ENCODE peak calls at places on chromosomes 6 and 20, in eight cellular contexts. N, K, X, F, T, L, I and V are unnamed samples.

GRCh38 chr6:32167154-32167760 is 2.9 kb downstream of the EGFL8 start:
- DNase-seq in I (peak), N (no peak), L (no peak), K (no peak), F (no peak), X (no peak), T (no peak), V (no peak)

GRCh38 chr6:38193486-38194281 is 374.2 kb downstream of the ZFAND3 start:
- DNase-seq in K (no peak), X (no peak), N (no peak), F (no peak), L (no peak), I (no peak), T (no peak), V (peak)

GRCh38 chr6:55141611-55142010 is 32.7 kb upstream of the HCRTR2 start:
- DNase-seq in N (no peak), X (no peak), L (no peak), K (no peak), I (no peak), F (no peak), T (no peak), V (no peak)

GRCh38 chr6:121760640-121761213 is 325.3 kb downstream of the GJA1 start:
- DNase-seq in X (no peak), K (no peak), L (no peak), N (no peak), F (no peak), T (no peak), I (no peak), V (no peak)

GRCh38 chr20:5128886-5129285 is 2.1 kb downstream of the CDS2 start:
- DNase-seq in X (no peak), I (no peak), N (no peak), T (no peak), K (no peak), F (no peak), L (no peak), V (no peak)

GRCh38 chr20:43022568-43022967 is 167.1 kb downstream of the PTPRT start:
- DNase-seq in L (no peak), X (no peak), T (no peak), F (no peak), K (no peak), I (no peak), N (no peak), V (no peak)

GRCh38 chr20:52494244-52494643 is 302.7 kb upstream of the ZFP64 start:
- DNase-seq in X (no peak), N (no peak), T (no peak), I (no peak), L (no peak), K (peak), F (peak), V (peak)

GRCh38 chr6:149190228-149190831 is 127.2 kb upstream of the TAB2 start:
- DNase-seq in T (peak), K (peak), X (no peak), L (no peak), I (no peak), N (peak), F (no peak), V (peak)

GRCh38 chr6:133983099-133983939 is 30.3 kb downstream of the TBPL1 start:
- DNase-seq in X (no peak), L (peak), N (no peak), I (no peak), T (peak), K (peak), F (no peak), V (no peak)

GRCh38 chr6:38064431-38064830 is 244.9 kb downstream of the ZFAND3 start:
- DNase-seq in L (no peak), F (no peak), N (no peak), X (no peak), K (no peak), T (no peak), I (no peak), V (no peak)

GRCh38 chr6:122790740-122791679 is 2.0 kb downstream of the SMPDL3A start:
- DNase-seq in L (no peak), F (no peak), I (no peak), K (no peak), X (no peak), T (no peak), N (no peak), V (no peak)

GRCh38 chr20:59121714-59122376 is 41.8 kb upstream of the ZNF831 start:
- DNase-seq in X (no peak), T (no peak), F (no peak), N (no peak), L (peak), K (no peak), I (no peak), V (no peak)